ENCODE peak calls at places on chromosomes 7 and 10, in ten cellular contexts. A, C, H, O, T, G, B, K, S and X are unnamed samples.

GRCh38 chr10:13637303-13637856 is 50.6 kb downstream of the PRPF18 start:
- DNase-seq in B (no peak), G (no peak), A (no peak), C (no peak), H (no peak), T (no peak), K (no peak), O (no peak), S (no peak), X (no peak)

GRCh38 chr10:85788570-85788969 is 578.0 kb downstream of the GRID1 start:
- DNase-seq in T (no peak), O (no peak), C (no peak), H (no peak), B (no peak), G (no peak), A (no peak), S (no peak), K (no peak), X (no peak)

GRCh38 chr7:75559355-75559986 is 67.4 kb downstream of the SPDYE5 start:
- DNase-seq in O (no peak), C (no peak), T (no peak), S (no peak), B (no peak), K (no peak), A (no peak), G (no peak), H (no peak), X (no peak)

GRCh38 chr7:69635572-69636190 is 37.4 kb downstream of the AUTS2 start:
- DNase-seq in C (no peak), A (no peak), K (no peak), B (no peak), T (no peak), S (no peak), G (no peak), O (no peak), H (no peak), X (no peak)

GRCh38 chr10:89846786-89847185 is 145.4 kb downstream of the KIF20B start:
- DNase-seq in H (no peak), K (no peak), G (no peak), T (no peak), O (no peak), S (no peak), B (no peak), A (no peak), C (no peak), X (no peak)

GRCh38 chr10:112950714-112951348 is 784 bp downstream of the TCF7L2 start:
- DNase-seq in H (no peak), T (peak; percentile 34), S (peak; percentile 64), B (no peak), A (peak; percentile 64), C (peak; percentile 60), K (no peak), G (no peak), O (no peak), X (peak; percentile 38)

GRCh38 chr10:46555713-46556514 is 544 bp downstream of the GPRIN2 start:
- DNase-seq in H (peak; percentile 47), C (peak; percentile 63), S (peak; percentile 84), K (peak; percentile 63), T (no peak), G (no peak), A (peak; percentile 69), O (peak; percentile 1), B (peak; percentile 10), X (peak; percentile 47)

GRCh38 chr7:11749629-11750028 is 82.4 kb downstream of the THSD7A start:
- DNase-seq in K (no peak), C (no peak), T (no peak), H (no peak), A (no peak), B (no peak), O (no peak), S (no peak), G (no peak), X (no peak)

GRCh38 chr10:118471863-118472262 is 123.6 kb downstream of the PRLHR start:
- DNase-seq in G (no peak), S (no peak), C (no peak), H (no peak), A (peak; percentile 9), T (no peak), O (no peak), K (no peak), B (no peak), X (no peak)

GRCh38 chr7:106358103-106358663 is 73.4 kb upstream of the NAMPT start:
- DNase-seq in B (no peak), H (no peak), K (no peak), G (no peak), T (no peak), C (no peak), A (no peak), O (no peak), S (no peak), X (no peak)

GRCh38 chr7:89029864-89030263 is 234.3 kb upstream of the TEX47 start:
- DNase-seq in K (no peak), G (no peak), T (no peak), O (no peak), A (no peak), C (no peak), S (no peak), H (no peak), B (no peak), X (no peak)

GRCh38 chr10:122639801-122640200 is 59.8 kb downstream of the C10orf120 start:
- DNase-seq in H (no peak), O (no peak), A (no peak), G (no peak), T (no peak), C (no peak), B (no peak), K (no peak), S (peak; percentile 27), X (no peak)

GRCh38 chr7:159067870-159068787 is 76.5 kb downstream of the VIPR2 start:
- DNase-seq in S (no peak), K (no peak), T (peak; percentile 80), H (no peak), A (no peak), B (peak; percentile 35), O (no peak), C (no peak), G (no peak), X (no peak)

GRCh38 chr10:115998301-115998700 is 274.7 kb downstream of the GFRA1 start:
- DNase-seq in C (no peak), T (no peak), O (no peak), A (no peak), G (no peak), K (no peak), B (no peak), H (no peak), S (no peak), X (no peak)

GRCh38 chr10:124450010-124450782 is at the start of gene NKX1-2:
- DNase-seq in S (no peak), G (no peak), C (no peak), K (no peak), T (no peak), B (no peak), A (no peak), O (no peak), H (no peak), X (peak; percentile 33)

GRCh38 chr7:133355325-133355708 is 102.4 kb downstream of the EXOC4 start:
- DNase-seq in C (no peak), A (no peak), B (no peak), G (no peak), T (no peak), S (no peak), H (no peak), O (no peak), K (no peak), X (no peak)

GRCh38 chr7:96116173-96116572 is 205.7 kb downstream of the SLC25A13 start:
- DNase-seq in T (no peak), C (no peak), O (no peak), A (no peak), S (no peak), G (no peak), H (no peak), B (no peak), K (no peak), X (no peak)
- TF ChIP-seq CTCF in T (no peak), C (no peak), O (no peak), A (no peak), S (no peak), G (no peak), H (no peak), B (no peak), K (no peak), X (no peak)

DNA sequence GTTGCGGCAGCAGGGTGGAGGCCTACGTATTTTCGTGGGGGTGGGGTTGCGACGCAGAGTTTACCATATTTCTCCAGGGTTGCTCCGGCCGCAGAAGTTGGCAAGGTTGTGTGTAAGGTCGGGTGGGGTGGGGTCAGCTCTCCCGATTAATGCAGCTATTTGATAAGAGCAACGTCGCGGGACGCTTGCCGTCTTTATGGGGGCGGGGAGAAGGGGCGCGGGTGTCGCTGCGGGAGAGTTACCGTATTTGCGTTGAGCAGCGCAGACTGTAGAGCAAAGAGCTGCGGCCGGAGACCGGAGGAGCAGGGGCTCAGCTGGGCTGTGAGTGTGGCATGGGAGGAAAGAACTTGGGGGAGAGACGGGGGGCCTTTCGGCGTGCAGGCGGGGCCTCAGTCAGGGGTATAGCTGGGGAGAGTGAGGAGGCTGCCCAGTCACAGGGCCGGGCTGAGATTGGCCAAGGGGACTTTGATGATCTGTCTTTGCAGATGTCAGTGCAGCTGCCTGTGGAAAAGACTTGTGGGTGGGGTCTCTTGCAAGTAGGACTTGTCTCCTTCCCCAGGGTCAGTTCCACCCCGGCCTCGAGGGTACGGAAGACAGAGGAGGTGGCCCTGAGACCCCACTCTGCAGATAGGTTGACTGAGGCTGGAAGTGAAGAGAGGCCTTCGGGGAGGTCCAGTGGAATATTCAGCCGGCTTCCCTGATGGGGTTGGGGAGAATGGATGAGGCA is 26.6 kb downstream of the ZNF775 start:
- DNase-seq in C (no peak), G (no peak), K (no peak), A (no peak), S (no peak), B (no peak), O (no peak), H (no peak), T (no peak), X (peak; percentile 53)
- TF ChIP-seq CTCF in C (no peak), G (no peak), K (no peak), A (no peak), S (no peak), B (no peak), O (no peak), H (no peak), T (no peak), X (no peak)

DNA sequence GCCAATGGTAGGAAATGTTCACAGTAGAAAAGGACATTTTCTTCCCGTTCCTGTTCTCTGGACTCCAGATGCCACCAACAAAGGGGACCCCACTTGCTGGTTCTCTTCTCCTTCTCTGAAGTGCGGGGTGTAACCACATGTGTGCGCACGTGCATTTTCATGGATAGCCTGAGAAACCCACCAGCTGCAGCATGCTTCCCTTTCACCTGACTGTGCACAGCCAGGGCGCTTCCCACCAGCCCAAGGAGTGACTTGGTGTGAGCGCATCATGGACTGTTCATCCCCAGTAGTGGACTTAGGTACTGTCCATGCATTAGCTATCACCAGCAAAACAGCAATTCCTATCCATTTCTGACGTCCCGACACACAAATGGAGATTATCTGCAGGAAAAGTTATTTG is 29.6 kb upstream of the DPYSL4 start:
- DNase-seq in H (no peak), G (no peak), T (no peak), A (no peak), S (no peak), O (no peak), C (peak; percentile 27), B (no peak), K (no peak), X (no peak)
- TF ChIP-seq CTCF in H (no peak), G (no peak), T (no peak), A (no peak), S (no peak), O (no peak), C (no peak), B (no peak), K (no peak), X (no peak)

GRCh38 chr7:135128931-135129330 is 18.9 kb upstream of the TMEM140 start:
- DNase-seq in H (no peak), S (no peak), C (no peak), K (no peak), A (no peak), O (no peak), T (no peak), B (no peak), G (no peak), X (no peak)

GRCh38 chr7:135129579-135129978 is 18.3 kb upstream of the TMEM140 start:
- DNase-seq in B (no peak), S (no peak), T (no peak), O (no peak), G (no peak), K (no peak), H (no peak), A (no peak), C (no peak), X (no peak)
- TF ChIP-seq CTCF in B (no peak), S (no peak), T (no peak), O (no peak), G (no peak), K (no peak), H (no peak), A (no peak), C (no peak), X (peak; percentile 20)